ENCODE peak calls at places on chromosomes 16 and 17, in four cellular contexts. B is neural crest cell, K is right atrium auricular region, H is coronary artery. F is an unnamed sample.

GRCh38 chr16:55559233-55559632 is 7.3 kb upstream of the CAPNS2 start:
- DNase-seq in H (no peak), K (no peak), B (no peak), F (no peak)

GRCh38 chr16:11328172-11329079 is 16.8 kb upstream of the RMI2 start:
- DNase-seq in H (peak), B (peak), K (peak), F (peak)

GRCh38 chr17:55172612-55173011 is 92.1 kb upstream of the HLF start:
- DNase-seq in H (no peak), B (no peak), K (no peak), F (no peak)

GRCh38 chr17:40024901-40025300 is 9.7 kb downstream of the CSF3 start:
- DNase-seq in B (no peak), K (no peak), H (no peak), F (no peak)

GRCh38 chr16:20901441-20902112 is 1.0 kb downstream of the LYRM1 start:
- DNase-seq in B (peak), K (peak), H (peak), F (peak)

GRCh38 chr16:6600167-6600566 is 732.5 kb upstream of the RBFOX1 start:
- DNase-seq in H (no peak), B (no peak), K (no peak), F (no peak)

GRCh38 chr17:290121-290521 is 62.5 kb downstream of the RPH3AL start:
- DNase-seq in K (no peak), B (no peak), H (no peak), F (no peak)

GRCh38 chr17:30236297-30236624 is 764 bp upstream of the SLC6A4 start:
- DNase-seq in K (no peak), B (no peak), H (peak), F (no peak)

GRCh38 chr16:66352304-66352703 is 14.2 kb upstream of the CDH5 start:
- DNase-seq in H (no peak), K (no peak), B (no peak), F (no peak)

GRCh38 chr16:14301150-14302030 is 230.3 kb downstream of the MRTFB start:
- DNase-seq in H (no peak), K (no peak), B (no peak), F (peak)

GRCh38 chr16:14300631-14301149 is 229.6 kb downstream of the MRTFB start:
- DNase-seq in H (peak), K (peak), B (no peak), F (peak)

GRCh38 chr16:15952265-15952711 is 2.9 kb downstream of the ABCC1 start:
- DNase-seq in K (no peak), H (no peak), B (no peak), F (no peak)

GRCh38 chr16:15857779-15858560 is 1.1 kb upstream of the MYH11 start:
- DNase-seq in K (no peak), H (peak), B (peak), F (peak)

GRCh38 chr17:80245566-80246265 is 14.9 kb upstream of the RNF213 start:
- DNase-seq in K (no peak), H (no peak), B (no peak), F (no peak)

GRCh38 chr17:48131216-48131824 is 23.8 kb downstream of the SNX11 start:
- DNase-seq in H (no peak), B (peak), K (no peak), F (peak)

GRCh38 chr17:2025220-2025621 is at the start of gene RTN4RL1:
- DNase-seq in H (no peak), B (no peak), K (peak), F (peak)

GRCh38 chr16:61323456-61323855 is 712.8 kb downstream of the CDH8 start:
- DNase-seq in B (no peak), K (no peak), H (no peak), F (no peak)